ENCODE peak calls at places on chromosomes 12 and 14, in six cellular contexts. D is GM12892, B is SK-N-SH, P is GM12878, G is H1, L is HepG2. E is an unnamed sample.

GRCh38 chr12:14936224-14936861 is 2.0 kb downstream of the ERP27 start:
- DNase-seq in D (no peak), B (no peak), P (no peak), G (no peak), L (no peak), E (no peak)

GRCh38 chr14:63938198-63939005 is 85.6 kb downstream of the SYNE2 start:
- DNase-seq in D (no peak), B (no peak), P (peak; percentile 56), G (no peak), L (no peak), E (no peak)

GRCh38 chr12:25130741-25131188 is 64.2 kb downstream of the DNAI7 start:
- DNase-seq in D (no peak), B (peak; percentile 33), P (no peak), G (no peak), L (peak; percentile 31), E (no peak)

GRCh38 chr14:75277796-75278421 is 719 bp upstream of the FOS start:
- DNase-seq in D (no peak), B (no peak), P (no peak), G (no peak), L (no peak), E (peak; percentile 27)

GRCh38 chr12:40907115-40907521 is 214.9 kb downstream of the CNTN1 start:
- DNase-seq in D (no peak), B (no peak), P (peak; percentile 34), G (no peak), L (no peak), E (no peak)

GRCh38 chr14:92693998-92694780 is 54.2 kb downstream of the LGMN start:
- DNase-seq in D (no peak), B (no peak), P (no peak), G (no peak), L (peak; percentile 88), E (no peak)

GRCh38 chr14:71235865-71236264 is 328.6 kb downstream of the PCNX1 start:
- DNase-seq in D (no peak), B (peak; percentile 75), P (no peak), G (no peak), L (no peak), E (no peak)

GRCh38 chr12:12466157-12466556 is 96.5 kb downstream of the DUSP16 start:
- DNase-seq in D (no peak), B (no peak), P (no peak), G (no peak), L (no peak), E (no peak)

GRCh38 chr14:92981726-92982125 is 58.8 kb downstream of the CHGA start:
- DNase-seq in D (no peak), B (no peak), P (no peak), G (no peak), L (no peak), E (no peak)

GRCh38 chr12:132188451-132189298 is 44.4 kb downstream of the NOC4L start:
- DNase-seq in D (no peak), B (no peak), P (no peak), G (no peak), L (no peak), E (no peak)

GRCh38 chr14:103072595-103073366 is 11.2 kb upstream of the LBHD2 start:
- DNase-seq in D (no peak), B (no peak), P (no peak), G (no peak), L (no peak), E (no peak)

GRCh38 chr12:90543841-90544240 is 411.1 kb downstream of the CCER1 start:
- DNase-seq in D (no peak), B (no peak), P (no peak), G (no peak), L (no peak), E (no peak)

GRCh38 chr12:49121047-49121696 is 10.0 kb downstream of the TUBA1B start:
- DNase-seq in D (no peak), B (peak; percentile 77), P (no peak), G (peak; percentile 13), L (peak; percentile 79), E (no peak)

GRCh38 chr12:75812341-75813018 is 219.1 kb downstream of the PHLDA1 start:
- DNase-seq in D (no peak), B (peak; percentile 41), P (no peak), G (peak; percentile 13), L (no peak), E (no peak)

GRCh38 chr14:53183611-53184010 is 30.5 kb upstream of the DDHD1 start:
- DNase-seq in D (no peak), B (no peak), P (no peak), G (no peak), L (no peak), E (no peak)

GRCh38 chr12:54631988-54632728 is 2.5 kb downstream of the LACRT start:
- DNase-seq in D (no peak), B (no peak), P (no peak), G (no peak), L (no peak), E (no peak)

GRCh38 chr12:56528836-56529235 is 7.2 kb downstream of the RBMS2 start:
- DNase-seq in D (no peak), B (no peak), P (no peak), G (no peak), L (no peak), E (no peak)

GRCh38 chr14:99881011-99881410 is 87.8 kb downstream of the EML1 start:
- DNase-seq in D (no peak), B (no peak), P (no peak), G (no peak), L (no peak), E (no peak)
- TF ChIP-seq TAF1 in D (no peak), B (no peak), P (no peak), G (no peak), L (no peak), E (no peak)

GRCh38 chr14:88612981-88613380 is 50.1 kb downstream of the ZC3H14 start:
- DNase-seq in D (no peak), B (no peak), P (no peak), G (no peak), L (no peak), E (no peak)

GRCh38 chr14:88616697-88617096 is 53.9 kb downstream of the ZC3H14 start:
- DNase-seq in D (no peak), B (no peak), P (no peak), G (no peak), L (no peak), E (no peak)

GRCh38 chr14:88613552-88614010 is 50.7 kb downstream of the ZC3H14 start:
- DNase-seq in D (no peak), B (no peak), P (no peak), G (no peak), L (peak; percentile 86), E (no peak)

GRCh38 chr14:88611878-88612277 is 49.0 kb downstream of the ZC3H14 start:
- DNase-seq in D (no peak), B (peak; percentile 10), P (no peak), G (no peak), L (no peak), E (no peak)

GRCh38 chr14:88614218-88614907 is 51.5 kb downstream of the ZC3H14 start:
- DNase-seq in D (no peak), B (no peak), P (no peak), G (no peak), L (no peak), E (no peak)
- TF ChIP-seq TAF1 in D (no peak), B (no peak), P (no peak), G (no peak), L (no peak), E (no peak)

DNA sequence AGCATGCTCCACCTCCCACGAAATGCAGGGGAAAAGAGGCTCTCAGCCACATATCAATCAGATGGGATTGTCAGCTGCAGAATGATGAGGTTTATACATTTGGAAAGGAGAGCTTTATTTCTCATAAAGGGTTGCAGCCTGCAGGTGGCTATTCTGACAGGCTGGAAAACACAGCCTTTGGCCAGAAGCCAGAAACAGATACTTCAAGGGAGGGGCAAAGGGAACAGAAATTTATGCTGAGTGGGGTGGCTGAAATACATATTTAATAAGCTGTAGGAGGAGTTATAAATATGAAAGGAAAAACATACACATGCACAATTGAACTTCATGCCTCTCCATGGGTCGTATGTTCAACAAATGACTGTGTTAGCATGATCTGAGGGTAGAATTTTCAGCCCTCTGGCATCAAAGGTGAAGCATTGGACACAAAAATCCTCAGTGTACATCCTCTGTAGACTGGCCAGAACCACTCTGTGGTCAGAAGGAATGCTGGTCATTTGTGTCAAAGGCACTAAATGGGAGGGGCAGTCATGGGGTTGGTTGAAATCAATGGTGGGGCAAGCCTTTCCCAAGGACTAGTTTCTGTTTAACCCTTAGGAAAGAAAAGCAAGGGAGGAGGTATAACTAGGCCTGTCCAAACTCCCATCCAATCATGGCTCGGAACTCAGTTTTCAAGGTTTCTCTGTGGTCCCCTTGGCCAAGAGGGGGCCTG is 62.4 kb downstream of the TMX1 start:
- DNase-seq in D (no peak), B (no peak), P (no peak), G (no peak), L (no peak), E (no peak)
- TF ChIP-seq TAF1 in D (no peak), B (no peak), P (no peak), G (no peak), L (no peak), E (no peak)

DNA sequence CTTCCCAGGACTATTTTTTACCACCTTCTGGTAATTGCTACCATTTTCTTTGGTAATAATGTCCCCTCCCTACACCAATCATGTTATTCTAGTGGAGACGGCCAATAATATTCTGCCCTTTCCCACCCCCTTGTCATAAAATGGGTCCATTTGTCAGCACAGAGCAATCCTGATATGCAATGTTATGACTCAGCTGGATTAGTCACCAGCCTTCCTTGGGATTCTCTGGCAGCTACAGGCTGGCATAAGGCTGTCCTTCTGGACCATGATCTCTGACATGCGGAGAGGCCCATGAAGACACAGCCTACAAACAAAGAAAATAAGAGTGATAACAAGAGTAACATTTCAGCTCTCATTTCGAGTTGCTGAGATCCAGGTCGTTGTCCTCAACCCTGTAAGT is 222.0 kb upstream of the CPNE8 start:
- DNase-seq in D (no peak), B (no peak), P (no peak), G (no peak), L (peak; percentile 3), E (no peak)
- TF ChIP-seq TAF1 in D (no peak), B (no peak), P (no peak), G (no peak), L (no peak), E (no peak)

GRCh38 chr12:126719886-126720666 is 1546.9 kb upstream of the TMEM132C start:
- DNase-seq in D (no peak), B (no peak), P (no peak), G (no peak), L (no peak), E (no peak)
- TF ChIP-seq TAF1 in D (no peak), B (no peak), P (no peak), G (no peak), L (no peak), E (no peak)

DNA sequence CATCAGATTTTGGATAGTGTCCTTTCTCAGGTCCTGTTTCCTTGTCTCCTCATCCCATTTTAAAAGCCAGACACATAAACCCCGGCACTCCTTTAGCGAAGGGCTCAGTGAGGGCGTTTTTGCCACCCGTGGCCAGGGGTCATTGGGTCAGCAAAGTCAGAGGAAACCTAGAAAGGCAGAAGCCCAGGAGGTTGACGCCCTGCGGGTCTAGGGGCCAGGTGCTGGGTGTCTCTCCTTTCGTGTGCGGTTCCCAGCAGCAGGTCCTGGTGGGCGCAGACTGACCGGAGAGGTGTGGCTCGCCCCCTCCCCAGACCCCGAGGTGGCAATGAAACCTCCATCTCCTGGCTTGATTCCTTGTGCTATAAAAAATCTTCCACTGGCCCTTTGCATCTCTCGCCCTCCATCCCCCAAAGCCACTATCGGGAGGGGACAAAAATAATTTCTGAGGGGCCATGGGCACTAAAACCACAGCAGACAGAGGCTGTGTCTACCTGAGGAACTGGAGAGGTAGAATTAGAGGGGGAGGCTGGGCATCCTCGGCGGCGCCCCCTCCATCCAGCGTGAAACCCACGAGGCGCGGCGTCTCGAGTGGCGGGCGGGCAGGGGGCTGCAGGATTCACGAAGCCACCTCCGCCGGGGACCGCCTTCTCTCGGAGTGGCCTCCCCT is 856 bp upstream of the FRMD6 start:
- DNase-seq in D (no peak), B (peak; percentile 36), P (no peak), G (no peak), L (no peak), E (no peak)
- TF ChIP-seq TAF1 in D (no peak), B (no peak), P (no peak), G (no peak), L (no peak), E (no peak)